ENCODE peak calls at places on chromosomes 4 and X, in four cellular contexts. One of them, this sample, is unnamed.

GRCh38 chrX:153560466-153560865 is 38.5 kb downstream of the CCNQ start:
- DNase-seq in H7: no peak
- DNase-seq in stimulated activated CD4-positive, alpha-beta T cell treated with anti-CD3 and anti-CD28 coated beads, Interleukin-4, amount 100 ng/mL, for 4 hours: no peak
- DNase-seq in left ventricle myocardium superior: no peak
- DNase-seq in this sample: no peak

GRCh38 chrX:121161501-121161933 is 114.1 kb downstream of the GLUD2 start:
- DNase-seq in left ventricle myocardium superior: no peak
- DNase-seq in stimulated activated CD4-positive, alpha-beta T cell treated with anti-CD3 and anti-CD28 coated beads, Interleukin-4, amount 100 ng/mL, for 4 hours: peak
- DNase-seq in H7: no peak
- DNase-seq in this sample: no peak

GRCh38 chr4:105140684-105141490 is 5.8 kb upstream of the TET2 start:
- DNase-seq in stimulated activated CD4-positive, alpha-beta T cell treated with anti-CD3 and anti-CD28 coated beads, Interleukin-4, amount 100 ng/mL, for 4 hours: peak
- DNase-seq in H7: peak
- DNase-seq in left ventricle myocardium superior: no peak
- DNase-seq in this sample: peak

GRCh38 chr4:166391501-166391900 is 518.5 kb downstream of the TLL1 start:
- DNase-seq in stimulated activated CD4-positive, alpha-beta T cell treated with anti-CD3 and anti-CD28 coated beads, Interleukin-4, amount 100 ng/mL, for 4 hours: no peak
- DNase-seq in H7: no peak
- DNase-seq in left ventricle myocardium superior: no peak
- DNase-seq in this sample: no peak

GRCh38 chrX:134548844-134549205 is 88.9 kb downstream of the HPRT1 start:
- DNase-seq in stimulated activated CD4-positive, alpha-beta T cell treated with anti-CD3 and anti-CD28 coated beads, Interleukin-4, amount 100 ng/mL, for 4 hours: no peak
- DNase-seq in H7: peak
- DNase-seq in left ventricle myocardium superior: no peak
- DNase-seq in this sample: no peak

GRCh38 chrX:140765043-140765784 is 55.7 kb downstream of the LINC00632 start:
- DNase-seq in H7: peak
- DNase-seq in left ventricle myocardium superior: no peak
- DNase-seq in stimulated activated CD4-positive, alpha-beta T cell treated with anti-CD3 and anti-CD28 coated beads, Interleukin-4, amount 100 ng/mL, for 4 hours: no peak
- DNase-seq in this sample: peak

GRCh38 chr4:108035691-108036090 is 46.0 kb downstream of the HADH start:
- DNase-seq in H7: no peak
- DNase-seq in left ventricle myocardium superior: no peak
- DNase-seq in stimulated activated CD4-positive, alpha-beta T cell treated with anti-CD3 and anti-CD28 coated beads, Interleukin-4, amount 100 ng/mL, for 4 hours: no peak
- DNase-seq in this sample: no peak

GRCh38 chr4:137125011-137125410 is 407.3 kb downstream of the PCDH18 start:
- DNase-seq in left ventricle myocardium superior: no peak
- DNase-seq in H7: no peak
- DNase-seq in stimulated activated CD4-positive, alpha-beta T cell treated with anti-CD3 and anti-CD28 coated beads, Interleukin-4, amount 100 ng/mL, for 4 hours: no peak
- DNase-seq in this sample: peak

GRCh38 chrX:39869846-39870601 is 227.7 kb downstream of the BCOR start:
- DNase-seq in left ventricle myocardium superior: no peak
- DNase-seq in H7: no peak
- DNase-seq in stimulated activated CD4-positive, alpha-beta T cell treated with anti-CD3 and anti-CD28 coated beads, Interleukin-4, amount 100 ng/mL, for 4 hours: peak
- DNase-seq in this sample: peak

GRCh38 chr4:51825341-51825740 is 17.6 kb upstream of the DCUN1D4 start:
- DNase-seq in stimulated activated CD4-positive, alpha-beta T cell treated with anti-CD3 and anti-CD28 coated beads, Interleukin-4, amount 100 ng/mL, for 4 hours: no peak
- DNase-seq in H7: no peak
- DNase-seq in left ventricle myocardium superior: no peak
- DNase-seq in this sample: no peak

GRCh38 chr4:88533937-88534750 is 10.6 kb upstream of the PYURF start:
- DNase-seq in stimulated activated CD4-positive, alpha-beta T cell treated with anti-CD3 and anti-CD28 coated beads, Interleukin-4, amount 100 ng/mL, for 4 hours: no peak
- DNase-seq in H7: no peak
- DNase-seq in left ventricle myocardium superior: no peak
- DNase-seq in this sample: peak

GRCh38 chr4:187687701-187688100 is 307.9 kb upstream of the ZFP42 start:
- DNase-seq in H7: no peak
- DNase-seq in stimulated activated CD4-positive, alpha-beta T cell treated with anti-CD3 and anti-CD28 coated beads, Interleukin-4, amount 100 ng/mL, for 4 hours: no peak
- DNase-seq in left ventricle myocardium superior: no peak
- DNase-seq in this sample: no peak

GRCh38 chrX:148500428-148501120 is at the start of gene AFF2:
- DNase-seq in stimulated activated CD4-positive, alpha-beta T cell treated with anti-CD3 and anti-CD28 coated beads, Interleukin-4, amount 100 ng/mL, for 4 hours: peak
- DNase-seq in H7: peak
- DNase-seq in left ventricle myocardium superior: peak
- DNase-seq in this sample: peak

GRCh38 chr4:22203436-22204011 is 255.0 kb upstream of the KCNIP4 start:
- DNase-seq in H7: no peak
- DNase-seq in left ventricle myocardium superior: no peak
- DNase-seq in stimulated activated CD4-positive, alpha-beta T cell treated with anti-CD3 and anti-CD28 coated beads, Interleukin-4, amount 100 ng/mL, for 4 hours: no peak
- DNase-seq in this sample: peak

GRCh38 chr4:138507527-138507926 is 265.4 kb upstream of the SLC7A11 start:
- DNase-seq in stimulated activated CD4-positive, alpha-beta T cell treated with anti-CD3 and anti-CD28 coated beads, Interleukin-4, amount 100 ng/mL, for 4 hours: no peak
- DNase-seq in left ventricle myocardium superior: no peak
- DNase-seq in H7: no peak
- DNase-seq in this sample: peak

GRCh38 chrX:116204947-116205346 is 34.4 kb downstream of the AGTR2 start:
- DNase-seq in stimulated activated CD4-positive, alpha-beta T cell treated with anti-CD3 and anti-CD28 coated beads, Interleukin-4, amount 100 ng/mL, for 4 hours: no peak
- DNase-seq in left ventricle myocardium superior: no peak
- DNase-seq in H7: peak
- DNase-seq in this sample: peak

GRCh38 chr4:8176547-8177399 is 18.2 kb upstream of the ABLIM2 start:
- DNase-seq in stimulated activated CD4-positive, alpha-beta T cell treated with anti-CD3 and anti-CD28 coated beads, Interleukin-4, amount 100 ng/mL, for 4 hours: peak
- DNase-seq in left ventricle myocardium superior: peak
- DNase-seq in H7: peak
- DNase-seq in this sample: peak

GRCh38 chrX:119791437-119792231 is at the start of gene RPL39:
- DNase-seq in stimulated activated CD4-positive, alpha-beta T cell treated with anti-CD3 and anti-CD28 coated beads, Interleukin-4, amount 100 ng/mL, for 4 hours: peak
- DNase-seq in H7: peak
- DNase-seq in left ventricle myocardium superior: peak
- DNase-seq in this sample: peak

GRCh38 chr4:168501407-168501806 is 4.6 kb downstream of the PALLD start:
- DNase-seq in left ventricle myocardium superior: no peak
- DNase-seq in H7: no peak
- DNase-seq in stimulated activated CD4-positive, alpha-beta T cell treated with anti-CD3 and anti-CD28 coated beads, Interleukin-4, amount 100 ng/mL, for 4 hours: no peak
- DNase-seq in this sample: no peak

GRCh38 chrX:69136546-69137331 is 28.5 kb downstream of the PJA1 start:
- DNase-seq in stimulated activated CD4-positive, alpha-beta T cell treated with anti-CD3 and anti-CD28 coated beads, Interleukin-4, amount 100 ng/mL, for 4 hours: no peak
- DNase-seq in H7: peak
- DNase-seq in left ventricle myocardium superior: peak
- DNase-seq in this sample: peak

GRCh38 chr4:57080781-57081650 is 29.2 kb downstream of the IGFBP7 start:
- DNase-seq in stimulated activated CD4-positive, alpha-beta T cell treated with anti-CD3 and anti-CD28 coated beads, Interleukin-4, amount 100 ng/mL, for 4 hours: no peak
- DNase-seq in left ventricle myocardium superior: no peak
- DNase-seq in H7: no peak
- DNase-seq in this sample: peak

GRCh38 chr4:147539959-147540358 is 59.1 kb downstream of the EDNRA start:
- DNase-seq in left ventricle myocardium superior: no peak
- DNase-seq in H7: no peak
- DNase-seq in stimulated activated CD4-positive, alpha-beta T cell treated with anti-CD3 and anti-CD28 coated beads, Interleukin-4, amount 100 ng/mL, for 4 hours: no peak
- DNase-seq in this sample: no peak

GRCh38 chr4:188262464-188262863 is 123.2 kb downstream of the TRIML1 start:
- DNase-seq in stimulated activated CD4-positive, alpha-beta T cell treated with anti-CD3 and anti-CD28 coated beads, Interleukin-4, amount 100 ng/mL, for 4 hours: no peak
- DNase-seq in H7: no peak
- DNase-seq in left ventricle myocardium superior: no peak
- DNase-seq in this sample: peak

GRCh38 chr4:24734511-24734910 is 60.9 kb upstream of the SOD3 start:
- DNase-seq in left ventricle myocardium superior: no peak
- DNase-seq in stimulated activated CD4-positive, alpha-beta T cell treated with anti-CD3 and anti-CD28 coated beads, Interleukin-4, amount 100 ng/mL, for 4 hours: no peak
- DNase-seq in H7: no peak
- DNase-seq in this sample: no peak

GRCh38 chrX:109635151-109635550 is 10.2 kb upstream of the KCNE5 start:
- DNase-seq in stimulated activated CD4-positive, alpha-beta T cell treated with anti-CD3 and anti-CD28 coated beads, Interleukin-4, amount 100 ng/mL, for 4 hours: no peak
- DNase-seq in left ventricle myocardium superior: no peak
- DNase-seq in H7: peak
- DNase-seq in this sample: peak

GRCh38 chr4:6625256-6625655 is 15.2 kb upstream of the MRFAP1 start:
- DNase-seq in left ventricle myocardium superior: no peak
- DNase-seq in H7: peak
- DNase-seq in stimulated activated CD4-positive, alpha-beta T cell treated with anti-CD3 and anti-CD28 coated beads, Interleukin-4, amount 100 ng/mL, for 4 hours: no peak
- DNase-seq in this sample: no peak